ENCODE peak calls at places on chromosomes 7 and 10, in seven cellular contexts. U, I, S, Z, M, H and B are unnamed samples.

GRCh38 chr10:19158358-19158757 is 109.8 kb downstream of the MALRD1 start:
- ATAC-seq in I (no peak), H (no peak), Z (no peak), S (no peak), M (no peak), U (no peak), B (no peak)

GRCh38 chr7:139718859-139719258 is 58.9 kb downstream of the HIPK2 start:
- ATAC-seq in H (peak), S (peak), Z (no peak), I (peak), U (no peak), M (no peak), B (no peak)

GRCh38 chr7:47290466-47290865 is 291.4 kb downstream of the TNS3 start:
- ATAC-seq in S (no peak), H (no peak), M (no peak), U (no peak), I (no peak), Z (no peak), B (no peak)

GRCh38 chr10:51892965-51893658 is 193.7 kb upstream of the CSTF2T start:
- ATAC-seq in H (no peak), U (peak), M (peak), Z (no peak), I (peak), S (no peak), B (no peak)

GRCh38 chr7:121624922-121625321 is 228.8 kb upstream of the FAM3C start:
- ATAC-seq in H (no peak), Z (no peak), I (peak), S (no peak), U (no peak), M (no peak), B (no peak)

GRCh38 chr10:117253908-117254307 is 13.0 kb downstream of the SLC18A2 start:
- ATAC-seq in S (no peak), U (no peak), H (no peak), I (no peak), Z (no peak), M (no peak), B (no peak)

GRCh38 chr10:43231523-43232078 is 35.3 kb downstream of the RASGEF1A start:
- ATAC-seq in U (no peak), H (no peak), M (no peak), S (no peak), I (no peak), Z (no peak), B (no peak)

GRCh38 chr7:156397249-156397648 is 243.3 kb upstream of the RNF32 start:
- ATAC-seq in Z (no peak), S (no peak), I (no peak), U (no peak), M (no peak), H (no peak), B (no peak)

GRCh38 chr10:89975716-89976243 is 274.4 kb downstream of the KIF20B start:
- ATAC-seq in I (no peak), S (no peak), H (no peak), U (no peak), Z (no peak), M (no peak), B (no peak)

GRCh38 chr10:80429521-80429966 is 21.2 kb downstream of the PRXL2A start:
- ATAC-seq in U (peak), Z (no peak), M (peak), H (peak), I (peak), S (peak), B (peak)

GRCh38 chr7:155263522-155264197 is 34.0 kb upstream of the INSIG1 start:
- ATAC-seq in U (no peak), Z (no peak), M (no peak), S (no peak), I (no peak), H (no peak), B (no peak)

GRCh38 chr7:150994838-150995510 is 4.2 kb downstream of the NOS3 start:
- ATAC-seq in I (no peak), S (no peak), H (no peak), U (no peak), Z (no peak), M (no peak), B (no peak)

GRCh38 chr7:132419538-132419937 is 156.7 kb downstream of the PLXNA4 start:
- ATAC-seq in I (no peak), U (no peak), M (no peak), H (peak), S (no peak), Z (no peak), B (no peak)

GRCh38 chr7:128759274-128759673 is 16.3 kb downstream of the OPN1SW start:
- ATAC-seq in Z (no peak), U (no peak), M (peak), H (no peak), S (no peak), I (no peak), B (no peak)

GRCh38 chr10:72085864-72086465 is 2.4 kb downstream of the SPOCK2 start:
- ATAC-seq in M (no peak), U (no peak), I (no peak), S (no peak), H (no peak), Z (no peak), B (no peak)

GRCh38 chr10:73307203-73307800 is 51.4 kb downstream of the CFAP70 start:
- ATAC-seq in I (no peak), Z (no peak), M (no peak), H (no peak), U (no peak), S (no peak), B (no peak)

GRCh38 chr10:46091080-46091833 is 45.2 kb upstream of the MSMB start:
- ATAC-seq in S (peak), Z (no peak), H (peak), M (no peak), I (no peak), U (peak), B (no peak)

GRCh38 chr7:101378808-101379207 is 16.1 kb downstream of the COL26A1 start:
- ATAC-seq in S (peak), I (no peak), M (no peak), Z (peak), H (no peak), U (no peak), B (no peak)
- TF ChIP-seq CTCF in S (no peak), I (no peak), M (no peak), Z (no peak), H (no peak), U (no peak), B (no peak)

GRCh38 chr7:30159698-30160143 is 24.9 kb downstream of the MTURN start:
- ATAC-seq in Z (peak), I (peak), U (peak), H (peak), M (peak), S (peak), B (peak)
- TF ChIP-seq CTCF in Z (peak), I (no peak), U (no peak), H (no peak), M (peak), S (no peak), B (no peak)

GRCh38 chr7:70042533-70042932 is 444.3 kb downstream of the AUTS2 start:
- ATAC-seq in U (peak), I (peak), H (peak), S (no peak), Z (no peak), M (peak), B (no peak)

GRCh38 chr7:70044064-70044463 is 445.8 kb downstream of the AUTS2 start:
- ATAC-seq in S (no peak), Z (no peak), M (no peak), H (no peak), I (no peak), U (no peak), B (no peak)

GRCh38 chr7:70043139-70043538 is 444.9 kb downstream of the AUTS2 start:
- ATAC-seq in S (no peak), I (no peak), Z (no peak), H (no peak), U (no peak), M (no peak), B (no peak)

GRCh38 chr7:70044525-70044924 is 446.2 kb downstream of the AUTS2 start:
- ATAC-seq in H (no peak), I (no peak), S (no peak), U (no peak), M (no peak), Z (no peak), B (no peak)

DNA sequence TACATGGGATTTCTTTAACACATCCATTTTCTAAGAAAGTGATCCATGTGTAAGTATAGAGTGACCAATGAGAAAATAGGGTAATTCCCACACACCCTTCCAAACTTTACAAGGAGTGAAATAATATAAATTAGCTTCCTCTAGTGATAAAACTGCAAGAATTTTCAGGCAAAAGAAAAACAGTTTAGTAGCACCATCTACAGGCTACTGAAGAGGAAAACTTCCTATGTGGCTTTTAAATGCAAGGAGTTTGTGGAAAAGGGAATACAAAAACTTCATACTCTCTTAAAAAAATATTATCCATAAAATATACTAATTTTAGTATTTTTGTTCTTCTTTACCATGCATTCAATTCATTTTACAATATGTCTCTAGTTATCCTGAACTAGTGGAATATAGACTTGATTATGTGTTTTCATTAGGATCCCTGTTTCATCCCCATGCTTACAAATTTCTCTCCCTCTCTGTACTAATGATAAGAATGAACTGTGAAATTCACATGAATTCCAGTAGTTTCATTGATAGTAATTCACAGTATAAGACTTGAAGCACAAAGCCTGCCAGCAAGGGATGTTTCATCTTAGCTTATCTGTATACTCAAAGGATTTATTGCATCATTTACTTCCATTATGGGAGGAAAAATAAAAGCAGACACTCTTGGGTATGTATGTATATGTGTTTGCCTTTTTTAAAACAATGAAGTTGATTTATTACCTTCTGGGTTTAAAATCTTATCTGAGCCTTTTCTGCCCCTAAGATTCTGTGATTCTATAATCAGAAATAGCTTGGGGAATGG is 442.9 kb downstream of the AUTS2 start:
- ATAC-seq in H (no peak), M (no peak), Z (no peak), S (no peak), I (no peak), U (no peak), B (no peak)
- TF ChIP-seq CTCF in H (peak), M (peak), Z (no peak), S (peak), I (no peak), U (peak), B (peak)

DNA sequence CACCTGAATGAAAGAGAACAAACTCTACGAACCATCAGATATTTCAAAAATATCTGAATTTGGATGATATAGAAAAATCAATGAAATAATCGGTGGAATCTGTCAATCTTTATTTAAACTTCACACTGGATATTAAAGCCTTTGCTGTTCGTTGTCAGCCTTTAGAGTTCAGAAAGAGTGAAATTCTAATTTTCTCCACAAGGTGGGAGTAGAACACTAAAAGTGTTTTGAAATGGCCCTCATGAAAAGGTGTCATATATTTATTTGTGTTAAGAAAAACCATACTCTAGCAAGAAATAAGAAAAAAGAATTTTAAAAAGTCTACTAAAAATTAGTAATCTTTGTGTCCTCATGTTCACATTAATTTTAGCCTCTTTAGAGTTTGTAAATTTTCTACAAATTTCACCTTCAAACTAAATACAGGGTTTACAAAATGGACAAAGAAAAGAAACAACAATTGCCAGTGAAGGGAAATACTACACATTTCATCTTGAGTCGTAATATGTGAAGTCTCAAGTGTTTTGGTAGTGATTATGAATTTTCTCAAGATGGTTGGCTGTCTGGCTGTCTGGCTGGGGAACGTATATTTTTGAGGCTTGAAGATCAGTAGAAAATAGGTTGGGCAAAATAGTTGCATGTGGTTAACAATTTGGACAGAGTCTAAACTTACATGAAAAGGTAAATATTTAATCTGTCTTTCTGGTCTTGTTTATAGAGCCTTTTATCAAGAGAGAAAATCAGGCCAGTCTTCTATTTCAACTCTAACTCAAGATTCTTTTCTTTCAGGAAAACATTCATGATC is 43.7 kb downstream of the DNAJB9 start:
- ATAC-seq in M (peak), S (peak), U (no peak), I (peak), Z (peak), H (no peak), B (no peak)
- TF ChIP-seq CTCF in M (peak), S (peak), U (peak), I (peak), Z (peak), H (peak), B (peak)

GRCh38 chr10:24850726-24851300 is 101.6 kb downstream of the PRTFDC1 start:
- ATAC-seq in Z (no peak), M (no peak), S (no peak), I (no peak), H (no peak), U (no peak), B (no peak)
- TF ChIP-seq CTCF in Z (no peak), M (no peak), S (no peak), I (no peak), H (no peak), U (no peak), B (no peak)

DNA sequence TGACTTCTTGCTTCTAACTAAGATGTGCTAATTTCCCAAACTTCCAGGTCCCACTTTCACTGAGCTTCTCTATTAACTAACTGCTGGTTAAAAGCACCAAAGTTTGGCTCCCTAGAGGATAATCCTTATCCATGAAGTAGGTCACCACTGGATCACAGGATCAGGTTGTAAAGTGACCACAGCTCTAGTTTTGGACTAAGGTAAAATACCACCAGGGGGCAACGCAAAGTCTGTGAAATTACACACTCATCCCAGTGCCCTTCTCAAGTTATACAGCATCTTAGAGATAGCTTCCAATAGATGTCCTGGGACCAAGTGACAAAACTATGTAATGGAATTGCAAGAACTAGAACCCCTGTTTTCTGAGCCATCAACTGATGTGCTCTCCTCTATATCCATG is 116.4 kb upstream of the ASAH2 start:
- ATAC-seq in M (peak), I (peak), H (no peak), S (peak), Z (peak), U (peak), B (no peak)
- TF ChIP-seq CTCF in M (peak), I (no peak), H (no peak), S (peak), Z (peak), U (peak), B (peak)

GRCh38 chr7:36348771-36349170 is 40.9 kb upstream of the ANLN start:
- ATAC-seq in H (no peak), S (no peak), Z (no peak), U (no peak), M (no peak), I (no peak), B (no peak)

GRCh38 chr7:36346260-36346831 is 43.3 kb upstream of the ANLN start:
- ATAC-seq in I (no peak), M (no peak), Z (no peak), U (no peak), S (no peak), H (no peak), B (no peak)

GRCh38 chr7:36343548-36343947 is 46.1 kb upstream of the ANLN start:
- ATAC-seq in I (no peak), U (no peak), Z (no peak), M (no peak), H (no peak), S (no peak), B (no peak)

GRCh38 chr7:36348256-36348655 is 41.4 kb upstream of the ANLN start:
- ATAC-seq in M (no peak), S (no peak), Z (peak), H (no peak), U (no peak), I (no peak), B (no peak)

DNA sequence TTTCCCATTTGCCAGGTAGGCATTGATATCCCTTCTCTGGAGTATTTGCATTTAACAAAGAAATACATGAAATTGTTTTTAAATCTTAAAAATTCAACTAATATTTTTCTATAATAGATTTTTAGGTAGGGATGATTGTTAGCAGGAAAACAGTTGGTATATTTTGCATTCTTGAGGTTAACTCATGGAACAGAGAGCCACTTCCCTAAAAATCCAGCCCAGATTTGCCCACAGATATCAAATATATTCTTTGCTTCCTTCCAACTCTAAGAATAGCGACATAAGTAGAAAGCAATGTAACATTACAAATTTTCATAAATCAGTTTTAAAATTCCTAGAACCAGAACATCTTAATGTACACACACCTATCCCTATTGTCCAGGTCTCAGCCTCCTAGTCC is 45.0 kb upstream of the ANLN start:
- ATAC-seq in S (no peak), H (no peak), U (no peak), Z (no peak), M (no peak), I (no peak), B (no peak)
- TF ChIP-seq CTCF in S (no peak), H (no peak), U (no peak), Z (no peak), M (no peak), I (no peak), B (no peak)